ENCODE peak calls at places on chromosomes 1 and 21, in five cellular contexts. J, U, M, A and P are unnamed samples.

GRCh38 chr1:26391450-26391849 is 18.9 kb upstream of the ZNF683 start:
- DNase-seq in J (peak), U (no peak), M (no peak), A (peak), P (no peak)

GRCh38 chr1:11316701-11317100 is 43.7 kb downstream of the UBIAD1 start:
- DNase-seq in J (no peak), U (no peak), M (no peak), A (no peak), P (no peak)

GRCh38 chr1:97433094-97433493 is 487.7 kb downstream of the DPYD start:
- DNase-seq in J (no peak), U (no peak), M (no peak), A (no peak), P (no peak)

GRCh38 chr1:11721301-11721700 is 14.6 kb upstream of the AGTRAP start:
- DNase-seq in J (no peak), U (no peak), M (no peak), A (no peak), P (no peak)

GRCh38 chr1:207261971-207262370 is 59.5 kb upstream of the CD55 start:
- DNase-seq in J (no peak), U (no peak), M (no peak), A (no peak), P (no peak)

GRCh38 chr1:218460367-218460766 is 115.2 kb downstream of the TGFB2 start:
- DNase-seq in J (no peak), U (no peak), M (peak), A (no peak), P (peak)

GRCh38 chr1:224205438-224205840 is 22.4 kb downstream of the DEGS1 start:
- DNase-seq in J (no peak), U (no peak), M (no peak), A (peak), P (no peak)

GRCh38 chr1:111690306-111690617 is 48.9 kb downstream of the INKA2 start:
- DNase-seq in J (peak), U (no peak), M (peak), A (no peak), P (no peak)

GRCh38 chr21:31364265-31364945 is 20.3 kb upstream of the TIAM1 start:
- DNase-seq in J (no peak), U (no peak), M (no peak), A (no peak), P (no peak)

GRCh38 chr1:25140073-25140797 is 92.1 kb downstream of the SYF2 start:
- DNase-seq in J (no peak), U (no peak), M (peak), A (peak), P (no peak)

GRCh38 chr1:248926401-248927182 is 20.6 kb downstream of the PGBD2 start:
- DNase-seq in J (no peak), U (no peak), M (no peak), A (no peak), P (no peak)

GRCh38 chr1:16915627-16915973 is 6.1 kb upstream of the CROCC start:
- DNase-seq in J (no peak), U (no peak), M (no peak), A (no peak), P (peak)

GRCh38 chr1:11873954-11874562 is 15.3 kb upstream of the NPPB start:
- DNase-seq in J (no peak), U (peak), M (no peak), A (no peak), P (no peak)

GRCh38 chr1:168958562-168959289 is 147.8 kb upstream of the ATP1B1 start:
- DNase-seq in J (no peak), U (no peak), M (no peak), A (no peak), P (no peak)

GRCh38 chr21:44891631-44892031 is 18.1 kb upstream of the PTTG1IP start:
- DNase-seq in J (no peak), U (peak), M (no peak), A (no peak), P (no peak)

GRCh38 chr1:189616893-189617292 is 860.8 kb downstream of the BRINP3 start:
- DNase-seq in J (no peak), U (no peak), M (no peak), A (no peak), P (no peak)

GRCh38 chr1:29711582-29712274 is 475.4 kb downstream of the PTPRU start:
- DNase-seq in J (no peak), U (no peak), M (no peak), A (no peak), P (no peak)

GRCh38 chr1:38789498-38790169 is 69.9 kb downstream of the RRAGC start:
- DNase-seq in J (peak), U (no peak), M (no peak), A (peak), P (no peak)

GRCh38 chr1:24351918-24352637 is 32.9 kb downstream of the GRHL3 start:
- DNase-seq in J (no peak), U (no peak), M (no peak), A (no peak), P (no peak)

GRCh38 chr1:178864326-178864725 is 6.6 kb downstream of the ANGPTL1 start:
- DNase-seq in J (no peak), U (no peak), M (no peak), A (no peak), P (no peak)

GRCh38 chr1:168234846-168235547 is 9.2 kb downstream of the SFT2D2 start:
- DNase-seq in J (peak), U (no peak), M (no peak), A (peak), P (no peak)

GRCh38 chr21:45613396-45613795 is 30.1 kb upstream of the PCBP3 start:
- DNase-seq in J (no peak), U (no peak), M (no peak), A (no peak), P (no peak)

GRCh38 chr1:52636701-52637695 is 4.0 kb downstream of the SHISAL2A start:
- DNase-seq in J (no peak), U (no peak), M (no peak), A (no peak), P (no peak)

GRCh38 chr1:183995322-183996035 is 42.0 kb downstream of the COLGALT2 start:
- DNase-seq in J (no peak), U (peak), M (no peak), A (no peak), P (no peak)

GRCh38 chr21:45887121-45887611 is 94.4 kb upstream of the COL6A1 start:
- DNase-seq in J (no peak), U (peak), M (no peak), A (no peak), P (no peak)

GRCh38 chr1:243407284-243408018 is 151.6 kb downstream of the SDCCAG8 start:
- DNase-seq in J (no peak), U (no peak), M (no peak), A (no peak), P (no peak)

GRCh38 chr1:216183007-216183406 is 240.2 kb downstream of the USH2A start:
- DNase-seq in J (peak), U (no peak), M (no peak), A (peak), P (no peak)

GRCh38 chr1:118877668-118878067 is 110.5 kb downstream of the TBX15 start:
- DNase-seq in J (no peak), U (no peak), M (no peak), A (no peak), P (no peak)

GRCh38 chr1:205324781-205325180 is 3.2 kb upstream of the NUAK2 start:
- DNase-seq in J (no peak), U (no peak), M (no peak), A (no peak), P (no peak)

GRCh38 chr1:93979718-93980319 is 70.6 kb upstream of the GCLM start:
- DNase-seq in J (no peak), U (no peak), M (peak), A (peak), P (peak)

GRCh38 chr1:20058531-20058930 is 11.5 kb upstream of the PLA2G5 start:
- DNase-seq in J (no peak), U (no peak), M (no peak), A (no peak), P (no peak)

GRCh38 chr1:41880261-41880660 is 38.5 kb downstream of the HIVEP3 start:
- DNase-seq in J (no peak), U (no peak), M (no peak), A (no peak), P (no peak)

GRCh38 chr1:6811587-6811986 is 26.3 kb downstream of the CAMTA1 start:
- DNase-seq in J (no peak), U (no peak), M (no peak), A (no peak), P (peak)

GRCh38 chr1:40627987-40628902 is 37.2 kb downstream of the RIMS3 start:
- DNase-seq in J (no peak), U (no peak), M (no peak), A (no peak), P (no peak)

GRCh38 chr1:156100205-156100995 is 14.1 kb upstream of the LMNA start:
- DNase-seq in J (no peak), U (no peak), M (no peak), A (no peak), P (no peak)

GRCh38 chr1:8197493-8198282 is 120.2 kb upstream of the SLC45A1 start:
- DNase-seq in J (no peak), U (peak), M (peak), A (peak), P (peak)

GRCh38 chr1:26922201-26922729 is 722 bp downstream of the NUDC start:
- DNase-seq in J (no peak), U (no peak), M (no peak), A (no peak), P (no peak)

GRCh38 chr1:164524810-164525209 is 34.2 kb upstream of the PBX1 start:
- DNase-seq in J (no peak), U (no peak), M (no peak), A (no peak), P (no peak)

GRCh38 chr1:25658791-25659431 is 42.3 kb downstream of the MAN1C1 start:
- DNase-seq in J (no peak), U (peak), M (no peak), A (no peak), P (peak)

GRCh38 chr21:14952916-14953315 is 111.9 kb downstream of the NRIP1 start:
- DNase-seq in J (no peak), U (no peak), M (no peak), A (no peak), P (no peak)